ENCODE peak calls at places on chromosome 19, in four cellular contexts. O is uterus, H is astrocyte of the cerebellum, J is GM12878. R is an unnamed sample.

GRCh38 chr19:40739871-40740703 is 10.2 kb downstream of the ACTMAP start:
- DNase-seq in O (no peak), H (no peak), J (no peak), R (no peak)

GRCh38 chr19:19623383-19623782 is 4.6 kb downstream of the LPAR2 start:
- DNase-seq in O (no peak), H (no peak), J (no peak), R (no peak)

GRCh38 chr19:57559008-57559403 is 657 bp downstream of the ZNF550 start:
- DNase-seq in O (no peak), H (no peak), J (no peak), R (no peak)

GRCh38 chr19:49631610-49632192 is 8.2 kb downstream of the RRAS start:
- DNase-seq in O (no peak), H (no peak), J (no peak), R (no peak)

GRCh38 chr19:13839193-13839937 is 37.6 kb upstream of the NANOS3 start:
- DNase-seq in O (peak; percentile 86), H (no peak), J (peak; percentile 69), R (peak; percentile 59)

GRCh38 chr19:51256053-51256682 is 5.3 kb downstream of the SIGLECL1 start:
- DNase-seq in O (no peak), H (no peak), J (no peak), R (no peak)

GRCh38 chr19:52946322-52947310 is 16.1 kb downstream of the ZNF816 start:
- DNase-seq in O (peak; percentile 42), H (no peak), J (no peak), R (no peak)

GRCh38 chr19:21566073-21566472 is 60.7 kb downstream of the ZNF429 start:
- DNase-seq in O (no peak), H (no peak), J (no peak), R (no peak)

GRCh38 chr19:4713384-4713951 is 10.2 kb downstream of the DPP9 start:
- DNase-seq in O (peak; percentile 87), H (peak; percentile 79), J (no peak), R (no peak)

GRCh38 chr19:10286803-10287737 is at the start of gene ICAM4:
- DNase-seq in O (peak; percentile 45), H (no peak), J (no peak), R (no peak)

GRCh38 chr19:34888091-34888490 is 38.6 kb upstream of the ZNF30 start:
- DNase-seq in O (no peak), H (no peak), J (no peak), R (no peak)

GRCh38 chr19:54481326-54481930 is 8.3 kb upstream of the CDC42EP5 start:
- DNase-seq in O (no peak), H (no peak), J (no peak), R (no peak)

GRCh38 chr19:48617146-48617937 is 1.6 kb downstream of the RPL18 start:
- DNase-seq in O (no peak), H (peak; percentile 45), J (no peak), R (no peak)

GRCh38 chr19:33005440-33005839 is 33.4 kb downstream of the FAAP24 start:
- DNase-seq in O (no peak), H (no peak), J (no peak), R (no peak)

GRCh38 chr19:33777351-33777750 is 19.3 kb upstream of the KCTD15 start:
- DNase-seq in O (no peak), H (no peak), J (no peak), R (no peak)

GRCh38 chr19:6801397-6802086 is 29.0 kb downstream of the VAV1 start:
- DNase-seq in O (peak; percentile 21), H (no peak), J (peak; percentile 85), R (peak; percentile 77)

GRCh38 chr19:7912697-7913564 is 1.7 kb upstream of the TGFBR3L start:
- DNase-seq in O (peak; percentile 19), H (no peak), J (no peak), R (no peak)

GRCh38 chr19:55525289-55526101 is 11.4 kb downstream of the SBK2 start:
- DNase-seq in O (no peak), H (no peak), J (no peak), R (no peak)

GRCh38 chr19:39106201-39106600 is 19.4 kb upstream of the PAK4 start:
- DNase-seq in O (no peak), H (no peak), J (no peak), R (no peak)

GRCh38 chr19:33740811-33741396 is 55.8 kb upstream of the KCTD15 start:
- DNase-seq in O (no peak), H (peak; percentile 20), J (no peak), R (no peak)

GRCh38 chr19:16360738-16361137 is 36.1 kb downstream of the KLF2 start:
- DNase-seq in O (no peak), H (no peak), J (no peak), R (no peak)

GRCh38 chr19:38635483-38636399 is 11.7 kb upstream of the ACTN4 start:
- DNase-seq in O (no peak), H (no peak), J (no peak), R (no peak)

GRCh38 chr19:49064029-49064629 is 489 bp downstream of the NTF4 start:
- DNase-seq in O (no peak), H (no peak), J (no peak), R (no peak)

GRCh38 chr19:13303381-13304129 is 153.3 kb downstream of the IER2 start:
- DNase-seq in O (no peak), H (no peak), J (no peak), R (no peak)

GRCh38 chr19:54478677-54479266 is 5.7 kb upstream of the CDC42EP5 start:
- DNase-seq in O (no peak), H (peak; percentile 23), J (no peak), R (no peak)

GRCh38 chr19:941292-942132 is 15.7 kb downstream of the ARID3A start:
- DNase-seq in O (no peak), H (no peak), J (no peak), R (no peak)
- H3K4me3 ChIP-seq in O (no peak overlapping the region), H (no peak overlapping the region), J (peak overlapping the region; percentile 37), R (peak overlapping the region; percentile 37)

GRCh38 chr19:2337329-2337707 is 8.8 kb downstream of the SPPL2B start:
- DNase-seq in O (peak; percentile 41), H (peak; percentile 19), J (no peak), R (no peak)
- TF ChIP-seq CTCF in O (no peak), H (peak; percentile 49), J (no peak), R (no peak)

DNA sequence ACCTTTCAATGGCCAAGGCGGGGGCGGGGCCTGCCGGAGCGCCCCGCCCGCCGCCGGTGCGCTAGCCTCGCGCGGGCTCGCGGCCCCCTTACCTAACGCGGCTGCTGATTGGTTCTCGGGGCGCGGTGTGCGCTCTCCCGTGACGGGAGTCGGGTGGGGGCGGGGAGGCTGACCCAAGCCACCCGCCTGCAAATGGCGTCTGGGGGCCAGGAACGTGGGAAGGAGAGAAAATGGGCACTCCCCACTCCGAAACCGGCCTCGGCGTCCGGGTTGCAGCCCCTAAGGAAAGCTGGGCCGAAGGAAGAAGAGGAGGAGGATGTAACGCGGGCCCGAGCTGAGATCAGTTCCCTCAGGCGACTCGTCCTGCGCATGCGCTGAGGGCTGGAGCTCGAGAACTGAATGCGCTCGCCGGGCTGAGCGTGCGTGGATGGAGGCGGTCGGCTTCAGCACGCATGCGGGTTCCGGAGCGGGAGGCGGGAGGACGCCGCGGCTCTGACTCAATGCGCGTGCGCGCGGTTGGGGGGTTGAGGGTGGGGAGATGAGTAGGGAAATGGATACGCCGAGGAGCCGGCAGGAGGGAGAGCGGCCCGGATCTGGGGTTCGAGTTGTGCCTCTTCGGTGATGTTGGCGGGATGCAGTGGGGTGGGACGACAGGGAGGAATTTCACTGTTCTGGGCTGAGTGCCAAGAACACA is at the start of gene SMG9:
- DNase-seq in O (peak; percentile 97), H (peak; percentile 94), J (peak; percentile 89), R (no peak)
- H3K4me3 ChIP-seq in O (peak within 1 kb of the TSS; percentile 72), H (peak within 1 kb of the TSS; percentile 78), J (peak within 1 kb of the TSS; percentile 84), R (peak within 1 kb of the TSS; percentile 91)

GRCh38 chr19:30696514-30696913 is 324.3 kb downstream of the ZNF536 start:
- DNase-seq in O (no peak), H (no peak), J (no peak), R (no peak)
- TF ChIP-seq CTCF in O (no peak), H (peak; percentile 25), J (no peak), R (peak; percentile 31)

GRCh38 chr19:11483176-11484111 is 2.6 kb upstream of the ELAVL3 start:
- DNase-seq in O (no peak), H (no peak), J (no peak), R (no peak)
- H3K4me3 ChIP-seq in O (no peak overlapping the region), H (no peak overlapping the region), J (no peak overlapping the region), R (no peak overlapping the region)

R was measured in GM12864.